ENCODE peak calls at places on chromosomes 7 and 10, in six cellular contexts. W is hippocampal formation; R is OCI-M1; T is stimulated activated CD8-positive, alpha-beta memory T cell treated with anti-CD3 and anti-CD28 coated beads, Interleukin-2, amount 100 ng/mL, for 48 hours; N is activated CD8-positive, alpha-beta memory T cell treated with anti-CD3 and anti-CD28 coated beads, Interleukin-2, amount 50 U/mL, for 48 hours; V is NCI-H1092. B is an unnamed sample.

GRCh38 chr7:111540199-111540815 is 22.0 kb downstream of the IMMP2L start:
- DNase-seq in N (no peak), T (no peak), W (no peak), V (no peak), R (no peak), B (no peak)

GRCh38 chr10:32882076-32882475 is 76.0 kb downstream of the ITGB1 start:
- DNase-seq in V (no peak), T (no peak), W (no peak), R (no peak), N (no peak), B (no peak)

GRCh38 chr7:2729893-2730716 is 42.1 kb downstream of the AMZ1 start:
- DNase-seq in R (no peak), N (no peak), T (no peak), V (no peak), W (peak), B (no peak)

GRCh38 chr7:94422136-94422535 is 27.4 kb downstream of the COL1A2 start:
- DNase-seq in W (no peak), N (no peak), T (no peak), R (no peak), V (no peak), B (no peak)

GRCh38 chr10:112793197-112793921 is 156.7 kb upstream of the TCF7L2 start:
- DNase-seq in T (no peak), W (no peak), V (no peak), R (no peak), N (no peak), B (no peak)

GRCh38 chr7:44387427-44387826 is 62.0 kb upstream of the CAMK2B start:
- DNase-seq in R (no peak), T (no peak), V (no peak), N (peak), W (no peak), B (peak)

GRCh38 chr7:77662869-77663268 is 33.4 kb upstream of the RSBN1L start:
- DNase-seq in V (no peak), R (no peak), N (no peak), W (no peak), T (no peak), B (no peak)

GRCh38 chr7:64429232-64429631 is 115.5 kb downstream of the ZNF736 start:
- DNase-seq in T (no peak), R (no peak), V (no peak), W (no peak), N (no peak), B (no peak)

GRCh38 chr7:47535033-47535703 is 46.7 kb downstream of the TNS3 start:
- DNase-seq in N (no peak), W (no peak), T (no peak), R (no peak), V (no peak), B (no peak)

GRCh38 chr10:58266826-58267712 is 625 bp downstream of the IPMK start:
- DNase-seq in W (peak), V (no peak), T (no peak), R (peak), N (peak), B (peak)

GRCh38 chr7:5296627-5297226 is 14.0 kb downstream of the SLC29A4 start:
- DNase-seq in N (peak), T (peak), V (no peak), R (peak), W (no peak), B (no peak)

GRCh38 chr7:139539231-139539630 is 15.7 kb downstream of the CLEC2L start:
- DNase-seq in R (no peak), N (no peak), T (no peak), V (no peak), W (no peak), B (no peak)

GRCh38 chr7:157472311-157473050 is 135.7 kb downstream of the DNAJB6 start:
- DNase-seq in V (no peak), W (no peak), N (no peak), R (no peak), T (no peak), B (no peak)

GRCh38 chr10:18332048-18332447 is 191.8 kb downstream of the CACNB2 start:
- DNase-seq in N (no peak), V (no peak), R (no peak), T (no peak), W (no peak), B (no peak)

GRCh38 chr10:62916157-62916603 is 100.0 kb upstream of the EGR2 start:
- DNase-seq in W (no peak), N (no peak), T (no peak), R (no peak), V (no peak), B (no peak)

GRCh38 chr10:22649390-22649841 is 65.0 kb downstream of the PIP4K2A start:
- DNase-seq in V (no peak), R (no peak), W (no peak), N (no peak), T (no peak), B (no peak)

GRCh38 chr10:71603754-71604153 is 115.8 kb downstream of the C10orf105 start:
- DNase-seq in R (no peak), T (no peak), W (no peak), V (no peak), N (no peak), B (no peak)

GRCh38 chr10:125231116-125231812 is 70.9 kb upstream of the CTBP2 start:
- DNase-seq in R (no peak), V (no peak), T (no peak), W (no peak), N (no peak), B (no peak)